ENCODE peak calls at places on chromosomes 7 and 10, in five cellular contexts. H is A549, I is testis, Q is body of pancreas, T is tibial nerve. N is an unnamed sample.
A peak's percentile ranks its signal among the peaks of the same experiment; 100 is the strongest.

GRCh38 chr10:43890124-43890523 is 241.4 kb upstream of the ZNF32 start:
- DNase-seq in Q (no peak), I (no peak), H (no peak), T (no peak), N (no peak)

GRCh38 chr10:4678023-4678950 is 147.7 kb upstream of the AKR1E2 start:
- DNase-seq in I (no peak), H (peak; percentile 28), Q (peak; percentile 45), T (no peak), N (no peak)

GRCh38 chr10:126421745-126422144 is 33.5 kb upstream of the ADAM12 start:
- DNase-seq in H (no peak), T (no peak), I (no peak), Q (no peak), N (no peak)

GRCh38 chr7:1343551-1343950 is 110.9 kb downstream of the UNCX start:
- DNase-seq in Q (no peak), I (no peak), T (no peak), H (no peak), N (peak; percentile 42)

GRCh38 chr7:96397936-96398596 is 76.2 kb upstream of the SLC25A13 start:
- DNase-seq in I (no peak), Q (no peak), H (no peak), T (no peak), N (no peak)

GRCh38 chr7:19558527-19558926 is 150.3 kb downstream of the POLR1F start:
- DNase-seq in H (no peak), I (no peak), T (no peak), Q (no peak), N (no peak)

GRCh38 chr7:158289761-158290523 is 297.7 kb downstream of the PTPRN2 start:
- DNase-seq in Q (no peak), T (no peak), H (no peak), I (no peak), N (peak; percentile 41)

GRCh38 chr7:27677912-27678612 is 15.4 kb upstream of the HIBADH start:
- DNase-seq in Q (peak; percentile 22), I (no peak), H (peak; percentile 84), T (no peak), N (no peak)

GRCh38 chr10:131949041-131949862 is 32.5 kb downstream of the BNIP3 start:
- DNase-seq in Q (peak; percentile 96), H (no peak), T (no peak), I (no peak), N (peak; percentile 61)

GRCh38 chr7:77912293-77912692 is 113.7 kb downstream of the PHTF2 start:
- DNase-seq in T (no peak), I (no peak), H (no peak), Q (no peak), N (no peak)

GRCh38 chr7:128003179-128003578 is 28.1 kb downstream of the LRRC4 start:
- DNase-seq in T (no peak), Q (no peak), I (no peak), H (no peak), N (no peak)

GRCh38 chr7:19939746-19940145 is 166.3 kb upstream of the TMEM196 start:
- DNase-seq in H (no peak), I (no peak), T (no peak), Q (no peak), N (no peak)

GRCh38 chr7:117034851-117035462 is 81.7 kb downstream of the ST7 start:
- DNase-seq in T (no peak), H (no peak), I (no peak), Q (no peak), N (no peak)

GRCh38 chr7:125391921-125392320 is 462.3 kb upstream of the POT1 start:
- DNase-seq in H (no peak), Q (no peak), I (no peak), T (no peak), N (no peak)

GRCh38 chr10:131792809-131793208 is 108.0 kb upstream of the PPP2R2D start:
- DNase-seq in Q (no peak), I (no peak), T (no peak), H (no peak), N (peak; percentile 29)

GRCh38 chr7:105250239-105250638 is 138.5 kb downstream of the SRPK2 start:
- DNase-seq in T (no peak), I (no peak), H (no peak), Q (no peak), N (no peak)

GRCh38 chr7:26200113-26200443 is 468 bp downstream of the HNRNPA2B1 start:
- DNase-seq in I (peak; percentile 75), Q (peak; percentile 70), H (no peak), T (peak; percentile 82), N (peak; percentile 84)

GRCh38 chr10:110392121-110392859 is 87.6 kb upstream of the SMNDC1 start:
- DNase-seq in I (no peak), T (no peak), H (no peak), Q (no peak), N (no peak)

GRCh38 chr10:107565014-107565413 is 400.5 kb upstream of the SORCS1 start:
- DNase-seq in Q (no peak), I (no peak), T (no peak), H (no peak), N (no peak)

GRCh38 chr10:17435898-17436297 is 18.5 kb downstream of the ST8SIA6 start:
- DNase-seq in I (no peak), Q (no peak), H (no peak), T (no peak), N (no peak)

GRCh38 chr10:17430647-17431355 is 23.6 kb downstream of the ST8SIA6 start:
- DNase-seq in I (peak; percentile 88), T (peak; percentile 91), H (peak; percentile 44), Q (peak; percentile 70), N (peak; percentile 75)

GRCh38 chr10:17431871-17432311 is 22.5 kb downstream of the ST8SIA6 start:
- DNase-seq in T (no peak), Q (no peak), I (peak; percentile 30), H (no peak), N (no peak)

GRCh38 chr10:17435187-17435586 is 19.2 kb downstream of the ST8SIA6 start:
- DNase-seq in Q (no peak), T (no peak), I (no peak), H (no peak), N (no peak)

DNA sequence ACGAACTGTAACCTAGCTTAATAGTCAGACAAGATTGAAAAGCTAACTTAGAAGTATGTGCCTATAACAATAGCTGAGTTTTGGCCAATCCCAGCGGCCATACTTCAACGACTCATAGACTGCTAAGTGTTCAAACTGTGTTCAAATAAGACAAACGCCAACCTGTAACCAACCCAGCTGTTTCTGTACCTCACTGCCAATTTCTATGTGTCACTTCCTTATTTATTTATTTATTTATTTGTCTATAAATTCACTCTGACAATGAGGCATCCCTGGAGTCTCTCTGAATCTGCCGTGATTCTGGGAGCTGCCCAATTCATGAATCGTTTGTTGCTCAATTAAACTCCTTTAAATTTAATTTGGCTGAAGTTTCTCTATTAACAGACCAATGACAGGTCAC is 21.7 kb downstream of the ST8SIA6 start:
- DNase-seq in T (no peak), I (no peak), Q (no peak), H (no peak), N (no peak)
- TF ChIP-seq POLR2A in T (no peak), I (no peak), Q (no peak), H (no peak), N (no peak)

DNA sequence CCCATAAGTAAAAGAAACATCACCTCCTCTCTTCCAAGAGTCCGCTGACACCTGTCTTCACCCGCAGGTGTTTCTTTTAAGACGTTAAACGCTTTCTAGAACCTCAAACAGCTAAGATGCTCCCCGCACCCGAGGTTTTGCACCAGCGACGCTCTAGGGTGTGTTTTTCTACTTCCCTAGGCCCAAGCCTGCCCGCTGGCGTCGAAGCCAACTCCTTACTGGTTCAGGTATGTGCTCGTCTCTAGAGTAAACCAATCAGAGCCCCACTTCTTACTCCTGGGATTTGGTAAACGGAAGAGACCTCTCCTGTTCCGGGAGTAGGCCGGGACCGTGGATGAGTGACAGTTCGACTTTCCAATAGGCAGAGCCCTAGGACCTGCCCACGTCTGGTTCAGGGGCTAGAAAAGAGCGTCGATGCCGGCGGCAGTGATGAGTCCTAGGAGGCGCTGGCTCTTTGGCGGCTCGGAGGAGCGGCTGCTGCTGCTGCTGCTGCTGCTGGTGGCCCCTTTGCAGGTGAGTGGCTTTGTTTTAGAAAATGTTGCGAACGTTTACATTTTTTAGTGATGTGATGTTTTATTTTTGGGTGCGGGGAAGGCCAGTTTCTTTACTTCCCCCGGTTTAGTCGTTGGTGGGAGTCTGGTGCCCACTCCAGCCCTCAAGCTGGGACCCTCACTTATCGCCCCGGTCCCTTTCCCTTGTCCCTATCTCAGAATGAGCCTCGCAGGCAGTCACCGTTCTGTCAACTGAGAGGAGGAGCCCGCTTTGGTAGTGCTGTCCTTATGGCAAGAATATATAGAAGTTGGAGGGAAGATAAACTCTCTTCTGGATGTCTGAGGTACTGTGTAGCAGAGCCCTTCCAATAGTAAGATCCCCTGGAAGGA is at the start of gene BPGM:
- DNase-seq in T (peak; percentile 99), Q (peak; percentile 99), I (peak; percentile 99), H (peak; percentile 100), N (peak; percentile 99)
- TF ChIP-seq POLR2A in T (peak; percentile 95), Q (peak; percentile 96), I (peak; percentile 99), H (peak; percentile 94), N (peak; percentile 92)

DNA sequence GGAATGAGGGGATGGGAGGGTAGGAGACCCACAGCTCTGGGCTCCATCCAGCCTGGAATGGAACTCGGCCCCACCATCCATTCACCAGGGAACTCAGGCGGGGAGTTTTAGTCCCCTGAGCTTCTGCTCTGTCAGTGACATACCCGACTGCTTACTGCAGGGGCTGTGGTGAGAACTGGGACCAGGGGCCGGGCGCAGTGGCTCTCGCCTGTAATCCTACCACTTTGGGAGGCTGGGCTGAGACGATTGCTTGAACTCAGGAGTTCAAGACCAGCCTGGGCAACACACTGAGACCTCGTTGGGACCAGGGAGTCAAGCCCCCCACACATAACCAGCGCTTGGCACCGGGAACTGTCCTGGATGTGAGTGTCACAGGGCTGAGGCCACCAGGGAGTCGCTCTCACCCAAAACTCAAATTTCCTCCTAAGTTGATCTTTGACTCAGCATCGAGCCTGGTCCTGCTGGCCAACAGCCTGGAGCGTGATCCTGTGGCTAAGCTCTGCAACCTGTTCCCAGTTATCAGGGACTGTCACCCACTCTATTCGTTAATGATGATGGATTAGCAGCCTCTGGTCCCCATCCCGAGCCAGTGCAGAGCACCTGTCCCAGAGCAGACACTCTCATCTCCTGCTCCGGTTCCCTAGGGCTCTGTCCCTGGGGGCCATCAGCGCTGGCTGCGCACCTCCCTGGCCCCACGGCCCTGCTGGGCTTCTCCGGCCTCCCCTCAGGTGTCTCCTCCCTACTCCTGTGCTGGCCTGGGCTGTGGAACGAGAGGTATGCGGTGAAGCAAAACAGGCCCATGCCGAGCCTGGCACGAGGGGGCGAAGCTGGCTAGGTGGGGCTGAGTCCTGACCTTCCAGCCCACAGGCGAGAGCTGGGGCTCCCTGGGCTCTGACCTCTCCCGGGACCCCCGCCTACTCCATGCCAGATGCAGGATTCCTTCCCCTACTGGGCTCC is 902 bp upstream of the CLDN15 start:
- DNase-seq in H (no peak), T (no peak), Q (peak; percentile 58), I (no peak), N (no peak)
- TF ChIP-seq POLR2A in H (no peak), T (no peak), Q (peak; percentile 10), I (no peak), N (no peak)

GRCh38 chr10:75234683-75235374 is 928 bp downstream of the COMTD1 start:
- DNase-seq in H (no peak), I (peak; percentile 38), Q (peak; percentile 73), T (no peak), N (peak; percentile 70)

GRCh38 chr10:75236178-75236825 is 545 bp upstream of the COMTD1 start:
- DNase-seq in Q (no peak), H (no peak), T (no peak), I (no peak), N (peak; percentile 49)

GRCh38 chr10:75234017-75234682 is 1.6 kb downstream of the COMTD1 start:
- DNase-seq in I (peak; percentile 96), Q (peak; percentile 99), H (peak; percentile 90), T (peak; percentile 82), N (peak; percentile 96)

GRCh38 chr10:75233444-75234016 is 2.2 kb downstream of the COMTD1 start:
- DNase-seq in H (no peak), T (no peak), Q (no peak), I (no peak), N (peak; percentile 73)

GRCh38 chr10:75235375-75236177 is at the start of gene COMTD1:
- DNase-seq in T (peak; percentile 86), Q (peak; percentile 99), H (peak; percentile 95), I (peak; percentile 96), N (peak; percentile 97)
- TF ChIP-seq POLR2A in T (no peak), Q (peak; percentile 66), H (no peak), I (no peak), N (no peak)